ENCODE peak calls at places on chromosome 15, in six cellular contexts. U is tibial artery; V is CD4-positive, alpha-beta T cell; J is heart right ventricle; R is A549; H is AG04450. W is an unnamed sample.

GRCh38 chr15:20352241-20353200 is 189.1 kb downstream of the GOLGA6L6 start:
- DNase-seq in V (no peak), R (no peak), J (no peak), H (no peak), U (no peak), W (no peak)

GRCh38 chr15:66760358-66760967 is 58.4 kb downstream of the SMAD6 start:
- DNase-seq in R (no peak), H (no peak), U (no peak), J (no peak), V (no peak), W (no peak)

GRCh38 chr15:101449471-101450425 is 39.8 kb downstream of the PCSK6 start:
- DNase-seq in U (no peak), R (no peak), H (no peak), J (no peak), V (no peak), W (no peak)

GRCh38 chr15:57235865-57236264 is 140.4 kb upstream of the CGNL1 start:
- DNase-seq in H (peak), J (no peak), V (no peak), R (peak), U (no peak), W (peak)

GRCh38 chr15:25416693-25417092 is 22.1 kb downstream of the UBE3A start:
- DNase-seq in H (no peak), V (no peak), R (no peak), J (no peak), U (no peak), W (no peak)

GRCh38 chr15:35168464-35168863 is 83.4 kb upstream of the NANOGP8 start:
- DNase-seq in R (no peak), U (no peak), V (no peak), H (peak), J (no peak), W (peak)

GRCh38 chr15:52658955-52659354 is 20.2 kb downstream of the ATOSA start:
- DNase-seq in U (no peak), R (no peak), J (no peak), H (no peak), V (peak), W (no peak)

GRCh38 chr15:60121845-60122244 is 117.7 kb downstream of the FOXB1 start:
- DNase-seq in H (no peak), U (no peak), J (no peak), R (no peak), V (no peak), W (no peak)

GRCh38 chr15:81312790-81313543 is 11.0 kb downstream of the STARD5 start:
- DNase-seq in V (no peak), R (peak), J (peak), U (peak), H (peak), W (peak)

GRCh38 chr15:28118083-28118482 is 19.0 kb upstream of the OCA2 start:
- DNase-seq in H (no peak), J (no peak), V (no peak), U (no peak), R (no peak), W (no peak)

GRCh38 chr15:75843618-75844610 is 667 bp downstream of the UBE2Q2 start:
- DNase-seq in U (peak), R (peak), V (peak), H (no peak), J (peak), W (peak)

GRCh38 chr15:55588818-55589122 is 625 bp upstream of the PYGO1 start:
- DNase-seq in V (no peak), U (no peak), R (no peak), J (no peak), H (no peak), W (peak)

GRCh38 chr15:101013769-101014223 is 94.6 kb downstream of the LRRK1 start:
- DNase-seq in R (no peak), V (no peak), U (no peak), H (no peak), J (no peak), W (no peak)

GRCh38 chr15:24054547-24055245 is 367.6 kb upstream of the NDN start:
- DNase-seq in J (no peak), U (no peak), R (no peak), V (no peak), H (no peak), W (no peak)

GRCh38 chr15:67067930-67068542 is 2.6 kb downstream of the SMAD3 start:
- DNase-seq in H (no peak), V (no peak), R (no peak), U (no peak), J (no peak), W (no peak)

GRCh38 chr15:90557651-90558084 is 27.9 kb downstream of the CRTC3 start:
- DNase-seq in R (no peak), H (no peak), V (no peak), J (peak), U (peak), W (peak)

GRCh38 chr15:75723847-75724660 is 11.4 kb upstream of the CSPG4 start:
- DNase-seq in R (peak), U (peak), V (peak), H (peak), J (peak), W (peak)

GRCh38 chr15:32105258-32106248 is 75.2 kb downstream of the CHRNA7 start:
- DNase-seq in J (peak), V (no peak), H (no peak), U (no peak), R (no peak), W (no peak)

GRCh38 chr15:77505556-77505955 is 84.9 kb downstream of the HMG20A start:
- DNase-seq in V (no peak), J (no peak), R (no peak), U (no peak), H (no peak), W (no peak)

DNA sequence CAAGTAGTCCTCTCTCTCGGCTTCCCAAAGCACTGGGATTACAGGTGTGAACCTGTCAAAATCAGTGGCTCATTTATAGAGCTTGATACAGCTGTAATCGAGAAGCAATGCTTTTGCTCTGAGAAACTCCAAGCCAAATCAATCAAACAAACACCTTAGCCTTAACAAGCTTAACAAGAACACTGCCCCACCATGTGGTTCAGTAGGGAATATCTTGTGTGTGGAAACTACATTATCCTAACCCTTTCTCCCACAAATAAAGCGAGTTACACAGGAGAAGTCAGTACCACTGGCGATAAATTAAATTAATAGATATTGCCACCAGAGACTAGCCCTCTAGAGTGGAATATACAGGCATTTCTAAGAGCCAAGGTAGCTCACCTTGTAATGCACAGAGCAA is 13.9 kb downstream of the CDAN1 start:
- DNase-seq in V (no peak), U (no peak), R (peak), J (no peak), H (no peak), W (no peak)
- TF ChIP-seq CTCF in V (no peak), U (no peak), R (no peak), J (no peak), H (no peak), W (no peak)

GRCh38 chr15:39942101-39942752 is 8.3 kb downstream of the EIF2AK4 start:
- DNase-seq in R (no peak), H (no peak), J (no peak), V (no peak), U (no peak), W (no peak)
- H3K27ac ChIP-seq in R (no peak), H (peak), J (no peak), V (no peak), U (no peak), W (peak)

DNA sequence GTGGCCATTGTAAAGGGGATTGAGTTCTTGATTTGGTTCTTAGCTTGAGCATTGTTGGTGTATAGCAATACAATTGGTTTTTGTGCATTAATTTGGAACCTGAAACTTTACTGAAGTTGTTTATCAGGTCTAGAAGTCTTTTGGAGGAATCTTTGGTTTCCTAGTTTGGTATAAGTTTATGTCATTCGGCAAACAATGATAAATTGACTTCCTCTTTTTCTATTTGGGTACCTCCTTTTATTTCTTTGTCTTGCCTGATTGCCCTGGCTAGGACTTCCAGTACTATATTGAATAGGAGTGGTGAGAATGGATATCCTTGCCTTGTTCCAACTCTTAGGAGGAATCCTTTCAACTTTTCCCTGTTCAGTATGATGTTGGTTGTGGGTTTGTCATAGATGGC is 32.1 kb downstream of the SPESP1 start:
- DNase-seq in R (no peak), U (no peak), V (no peak), H (no peak), J (no peak), W (no peak)
- TF ChIP-seq CTCF in R (no peak), U (no peak), V (no peak), H (no peak), J (no peak), W (no peak)

DNA sequence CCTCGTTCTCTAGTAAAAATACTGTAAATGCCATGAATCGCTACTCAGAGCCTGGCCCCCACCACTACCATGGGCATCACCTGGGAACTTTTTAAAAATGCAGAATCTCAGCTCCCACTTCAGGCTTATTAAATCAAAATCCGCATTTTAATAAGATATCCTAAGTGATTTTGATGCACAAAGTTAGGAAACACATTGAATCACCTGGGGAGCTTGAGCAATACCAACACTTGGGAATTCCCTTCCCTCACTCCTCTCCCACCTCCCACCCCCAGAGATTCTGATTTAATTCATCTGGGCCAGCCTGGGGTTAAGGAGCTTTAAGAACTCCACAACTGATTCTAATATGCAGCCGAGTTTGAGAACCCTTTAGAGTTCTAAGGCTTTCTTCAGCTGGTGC is 26.8 kb downstream of the RLBP1 start:
- DNase-seq in J (no peak), R (no peak), U (no peak), V (no peak), H (no peak), W (no peak)
- H3K27ac ChIP-seq in J (no peak), R (no peak), U (peak), V (no peak), H (no peak), W (no peak)

DNA sequence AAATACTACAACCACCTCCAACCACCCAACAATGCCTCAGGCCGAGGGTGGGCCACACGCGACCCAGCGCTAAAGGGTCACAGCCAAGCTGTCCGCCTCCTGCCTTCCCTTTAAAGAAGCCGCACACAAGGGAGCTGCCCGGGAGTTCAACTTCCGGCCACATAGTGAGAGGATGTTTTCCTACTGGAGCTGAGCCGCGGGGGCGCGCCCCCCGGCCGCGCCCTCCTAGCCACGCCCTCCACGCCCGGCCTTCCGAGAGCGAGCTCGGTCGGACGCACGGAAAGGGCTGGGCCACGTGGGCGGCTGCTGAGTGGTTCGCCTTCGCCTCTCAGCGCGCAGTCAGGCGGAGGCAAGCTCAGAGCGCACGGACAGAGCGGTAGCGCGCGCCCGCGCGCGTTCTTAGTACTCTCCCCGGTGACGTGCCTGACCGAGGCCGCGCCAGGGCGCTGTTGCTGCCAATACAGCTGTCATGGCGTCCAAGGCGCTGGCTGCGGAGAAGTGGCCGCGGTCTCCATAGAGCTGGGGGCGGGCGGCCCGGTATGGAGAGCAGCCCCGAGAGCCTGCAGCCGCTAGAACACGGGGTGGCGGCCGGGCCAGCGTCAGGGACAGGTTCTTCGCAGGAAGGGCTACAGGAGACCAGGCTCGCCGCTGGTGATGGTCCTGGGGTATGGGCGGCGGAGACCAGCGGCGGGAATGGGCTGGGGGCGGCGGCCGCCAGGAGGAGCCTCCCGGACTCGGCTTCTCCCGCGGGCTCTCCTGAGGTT is at the start of gene MINDY2:
- DNase-seq in J (peak), R (peak), U (peak), V (peak), H (peak), W (peak)
- TF ChIP-seq CTCF in J (peak), R (peak), U (peak), V (no peak), H (peak), W (peak)

DNA sequence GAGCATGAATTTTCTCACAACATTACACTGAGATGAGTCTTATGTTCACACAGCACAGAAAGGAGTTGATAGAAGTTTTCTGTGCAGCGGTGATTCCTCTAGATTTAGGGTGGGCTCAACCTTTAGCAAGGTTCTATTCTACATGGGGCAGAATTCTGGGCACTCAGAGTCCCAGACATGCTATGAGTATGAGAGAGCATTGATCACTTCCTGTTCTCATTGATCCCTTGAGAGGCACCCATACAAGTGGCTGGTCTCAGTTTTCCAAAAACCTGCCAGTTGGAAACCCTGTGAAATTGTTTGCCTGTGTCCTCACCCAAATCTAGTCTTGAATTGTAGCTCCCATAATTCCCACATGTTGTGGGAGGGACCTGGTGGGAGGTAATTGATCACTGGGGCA is 112.5 kb upstream of the NR2F2 start:
- DNase-seq in J (no peak), V (no peak), R (no peak), H (no peak), U (no peak), W (no peak)
- H3K27ac ChIP-seq in J (no peak), V (no peak), R (no peak), H (no peak), U (no peak), W (no peak)

DNA sequence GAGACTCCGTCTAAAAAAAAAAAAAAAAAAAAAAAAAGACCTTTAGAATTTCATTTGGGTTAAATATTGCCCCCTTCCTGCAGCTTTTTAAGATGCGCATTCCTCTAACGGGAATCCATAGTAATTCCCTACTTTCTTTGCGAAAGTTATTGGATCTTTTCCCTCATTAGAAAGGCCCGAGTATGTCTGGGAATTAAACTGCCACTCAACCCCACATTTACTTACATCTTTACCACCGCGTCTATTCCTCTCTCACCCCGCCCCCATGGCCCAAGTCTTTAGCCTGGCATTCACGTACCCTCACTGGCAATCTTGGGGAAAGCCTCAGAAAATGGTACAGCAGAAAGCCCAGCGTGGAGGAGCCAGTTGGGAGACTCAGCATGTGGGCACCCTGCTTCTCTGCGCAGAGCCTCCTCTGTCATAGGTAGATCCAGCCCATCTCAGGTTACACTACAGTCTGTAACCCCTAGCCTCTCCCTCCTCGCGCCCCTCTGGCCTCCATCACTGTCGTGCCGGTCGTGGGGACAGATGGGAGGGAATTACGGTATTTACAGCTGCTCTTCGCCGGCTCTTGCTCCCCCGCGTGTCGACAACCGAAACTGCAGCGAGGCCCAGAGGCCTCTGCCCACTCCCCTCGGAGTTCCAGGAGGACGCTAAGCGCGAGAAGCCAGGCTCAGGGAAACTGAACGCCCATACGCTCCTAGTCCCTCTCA is 6.4 kb upstream of the ANKDD1A start:
- DNase-seq in R (peak), H (no peak), U (peak), J (peak), V (peak), W (peak)
- TF ChIP-seq CTCF in R (peak), H (peak), U (peak), J (peak), V (peak), W (peak)

GRCh38 chr15:92906563-92907081 is 6.5 kb downstream of the CHD2 start:
- DNase-seq in J (no peak), U (no peak), V (no peak), R (peak), H (no peak), W (peak)
- H3K27ac ChIP-seq in J (peak), U (peak), V (peak), R (peak), H (peak), W (peak)

DNA sequence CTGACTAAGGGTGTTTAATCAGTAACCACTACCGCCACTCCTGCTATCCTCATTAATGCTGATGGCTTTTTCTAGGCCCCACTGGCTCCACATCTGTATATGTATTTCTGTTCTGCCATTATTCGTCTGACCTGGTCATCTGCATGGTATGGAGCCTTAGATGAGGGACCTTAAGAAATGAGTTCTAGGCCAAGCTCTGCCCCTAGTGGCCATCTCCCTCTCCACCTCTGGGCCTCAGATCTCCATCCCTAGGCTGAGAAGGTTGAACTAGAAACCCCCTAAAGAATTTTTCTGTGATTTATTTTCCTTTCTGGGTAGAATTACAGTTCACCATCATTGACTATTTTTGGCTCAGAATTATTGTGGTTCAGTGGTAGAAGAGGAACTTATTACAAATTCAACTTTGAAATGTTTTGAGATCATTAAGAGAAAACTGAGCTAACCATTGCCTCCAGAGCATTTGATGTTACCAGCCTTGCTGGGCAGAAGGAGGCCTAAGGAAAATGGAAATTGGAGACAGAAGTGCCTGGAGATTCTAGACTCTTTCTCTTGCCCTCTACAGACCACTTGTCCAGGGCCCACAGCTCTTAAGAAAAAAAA is 325.2 kb upstream of the NR2E3 start:
- DNase-seq in V (no peak), R (peak), H (no peak), J (no peak), U (no peak), W (no peak)
- TF ChIP-seq CTCF in V (no peak), R (peak), H (peak), J (peak), U (no peak), W (peak)